ENCODE peak calls at places on chromosomes 7 and 10, in seven cellular contexts. One of them, this sample, is unnamed.
A peak's percentile ranks its signal among the peaks of the same experiment; 100 is the strongest.

GRCh38 chr7:97390915-97391593 is 273.6 kb downstream of the SDHAF3 start:
- DNase-seq in upper lobe of left lung: no peak
- DNase-seq in neuronal stem cell: no peak
- DNase-seq in psoas muscle: no peak
- DNase-seq in hepatocyte: no peak
- DNase-seq in CD4-positive, CD25-positive, alpha-beta regulatory T cell: no peak
- DNase-seq in SK-N-SH: no peak
- DNase-seq in this sample: no peak

GRCh38 chr7:159026271-159027047 is 118.2 kb downstream of the VIPR2 start:
- DNase-seq in upper lobe of left lung: no peak
- DNase-seq in psoas muscle: peak; percentile 26
- DNase-seq in SK-N-SH: no peak
- DNase-seq in hepatocyte: peak; percentile 7
- DNase-seq in CD4-positive, CD25-positive, alpha-beta regulatory T cell: peak; percentile 41
- DNase-seq in neuronal stem cell: peak; percentile 73
- DNase-seq in this sample: no peak

GRCh38 chr10:92849234-92849525 is 860 bp downstream of the EXOC6 start:
- DNase-seq in neuronal stem cell: no peak
- DNase-seq in upper lobe of left lung: no peak
- DNase-seq in CD4-positive, CD25-positive, alpha-beta regulatory T cell: no peak
- DNase-seq in psoas muscle: no peak
- DNase-seq in hepatocyte: no peak
- DNase-seq in SK-N-SH: no peak
- DNase-seq in this sample: no peak

GRCh38 chr7:55472928-55473725 is 99.2 kb downstream of the VOPP1 start:
- DNase-seq in SK-N-SH: peak; percentile 12
- DNase-seq in hepatocyte: no peak
- DNase-seq in neuronal stem cell: no peak
- DNase-seq in upper lobe of left lung: no peak
- DNase-seq in psoas muscle: no peak
- DNase-seq in CD4-positive, CD25-positive, alpha-beta regulatory T cell: peak; percentile 52
- DNase-seq in this sample: no peak

GRCh38 chr10:78656397-78656796 is 412.4 kb upstream of the ZMIZ1 start:
- DNase-seq in psoas muscle: no peak
- DNase-seq in hepatocyte: no peak
- DNase-seq in SK-N-SH: peak; percentile 41
- DNase-seq in upper lobe of left lung: no peak
- DNase-seq in neuronal stem cell: no peak
- DNase-seq in CD4-positive, CD25-positive, alpha-beta regulatory T cell: no peak
- DNase-seq in this sample: no peak

GRCh38 chr7:129417073-129417472 is 17.2 kb upstream of the STRIP2 start:
- DNase-seq in CD4-positive, CD25-positive, alpha-beta regulatory T cell: no peak
- DNase-seq in hepatocyte: no peak
- DNase-seq in upper lobe of left lung: no peak
- DNase-seq in psoas muscle: no peak
- DNase-seq in SK-N-SH: no peak
- DNase-seq in neuronal stem cell: no peak
- DNase-seq in this sample: no peak

GRCh38 chr7:36158321-36158605 is 5.2 kb downstream of the EEPD1 start:
- DNase-seq in CD4-positive, CD25-positive, alpha-beta regulatory T cell: no peak
- DNase-seq in hepatocyte: no peak
- DNase-seq in neuronal stem cell: no peak
- DNase-seq in upper lobe of left lung: no peak
- DNase-seq in psoas muscle: no peak
- DNase-seq in SK-N-SH: no peak
- DNase-seq in this sample: no peak

GRCh38 chr7:105806592-105807266 is 69.7 kb downstream of the ATXN7L1 start:
- DNase-seq in psoas muscle: no peak
- DNase-seq in SK-N-SH: no peak
- DNase-seq in neuronal stem cell: no peak
- DNase-seq in upper lobe of left lung: peak; percentile 38
- DNase-seq in hepatocyte: peak; percentile 49
- DNase-seq in CD4-positive, CD25-positive, alpha-beta regulatory T cell: peak; percentile 88
- DNase-seq in this sample: peak; percentile 68

GRCh38 chr10:125982256-125982948 is 86.0 kb downstream of the FANK1 start:
- DNase-seq in neuronal stem cell: peak; percentile 72
- DNase-seq in SK-N-SH: peak; percentile 78
- DNase-seq in psoas muscle: no peak
- DNase-seq in upper lobe of left lung: no peak
- DNase-seq in hepatocyte: peak; percentile 71
- DNase-seq in CD4-positive, CD25-positive, alpha-beta regulatory T cell: peak; percentile 72
- DNase-seq in this sample: no peak

GRCh38 chr10:71531485-71532446 is 135.0 kb downstream of the CDH23 start:
- DNase-seq in hepatocyte: no peak
- DNase-seq in upper lobe of left lung: no peak
- DNase-seq in neuronal stem cell: no peak
- DNase-seq in SK-N-SH: no peak
- DNase-seq in CD4-positive, CD25-positive, alpha-beta regulatory T cell: peak; percentile 49
- DNase-seq in psoas muscle: no peak
- DNase-seq in this sample: no peak

GRCh38 chr10:86958109-86958830 is at the start of gene SNCG:
- DNase-seq in psoas muscle: peak; percentile 68
- DNase-seq in SK-N-SH: no peak
- DNase-seq in CD4-positive, CD25-positive, alpha-beta regulatory T cell: no peak
- DNase-seq in hepatocyte: no peak
- DNase-seq in upper lobe of left lung: no peak
- DNase-seq in neuronal stem cell: no peak
- DNase-seq in this sample: no peak

GRCh38 chr7:71787513-71787912 is 624.6 kb downstream of the CALN1 start:
- DNase-seq in neuronal stem cell: no peak
- DNase-seq in CD4-positive, CD25-positive, alpha-beta regulatory T cell: no peak
- DNase-seq in hepatocyte: no peak
- DNase-seq in psoas muscle: no peak
- DNase-seq in SK-N-SH: no peak
- DNase-seq in upper lobe of left lung: no peak
- DNase-seq in this sample: no peak

GRCh38 chr7:44884553-44885393 is 557 bp downstream of the PURB start:
- DNase-seq in SK-N-SH: peak; percentile 72
- DNase-seq in CD4-positive, CD25-positive, alpha-beta regulatory T cell: peak; percentile 64
- DNase-seq in hepatocyte: peak; percentile 79
- DNase-seq in upper lobe of left lung: peak; percentile 46
- DNase-seq in psoas muscle: peak; percentile 86
- DNase-seq in neuronal stem cell: peak; percentile 43
- DNase-seq in this sample: peak; percentile 61

GRCh38 chr10:47403401-47404318 is 19.6 kb upstream of the ZNF488 start:
- DNase-seq in upper lobe of left lung: no peak
- DNase-seq in CD4-positive, CD25-positive, alpha-beta regulatory T cell: no peak
- DNase-seq in psoas muscle: no peak
- DNase-seq in SK-N-SH: no peak
- DNase-seq in neuronal stem cell: no peak
- DNase-seq in hepatocyte: no peak
- DNase-seq in this sample: no peak

GRCh38 chr10:78549536-78549935 is 515.9 kb downstream of the RPS24 start:
- DNase-seq in hepatocyte: no peak
- DNase-seq in neuronal stem cell: no peak
- DNase-seq in SK-N-SH: no peak
- DNase-seq in upper lobe of left lung: no peak
- DNase-seq in psoas muscle: no peak
- DNase-seq in CD4-positive, CD25-positive, alpha-beta regulatory T cell: no peak
- DNase-seq in this sample: no peak

GRCh38 chr7:101410743-101411476 is 48.2 kb downstream of the COL26A1 start:
- DNase-seq in CD4-positive, CD25-positive, alpha-beta regulatory T cell: peak; percentile 23
- DNase-seq in neuronal stem cell: peak; percentile 80
- DNase-seq in SK-N-SH: peak; percentile 94
- DNase-seq in upper lobe of left lung: peak; percentile 37
- DNase-seq in psoas muscle: no peak
- DNase-seq in hepatocyte: peak; percentile 57
- DNase-seq in this sample: peak; percentile 7

GRCh38 chr10:30587522-30588031 is 42.0 kb downstream of the LYZL2 start:
- DNase-seq in upper lobe of left lung: peak; percentile 84
- DNase-seq in hepatocyte: peak; percentile 33
- DNase-seq in CD4-positive, CD25-positive, alpha-beta regulatory T cell: no peak
- DNase-seq in SK-N-SH: no peak
- DNase-seq in psoas muscle: no peak
- DNase-seq in neuronal stem cell: no peak
- DNase-seq in this sample: no peak

DNA sequence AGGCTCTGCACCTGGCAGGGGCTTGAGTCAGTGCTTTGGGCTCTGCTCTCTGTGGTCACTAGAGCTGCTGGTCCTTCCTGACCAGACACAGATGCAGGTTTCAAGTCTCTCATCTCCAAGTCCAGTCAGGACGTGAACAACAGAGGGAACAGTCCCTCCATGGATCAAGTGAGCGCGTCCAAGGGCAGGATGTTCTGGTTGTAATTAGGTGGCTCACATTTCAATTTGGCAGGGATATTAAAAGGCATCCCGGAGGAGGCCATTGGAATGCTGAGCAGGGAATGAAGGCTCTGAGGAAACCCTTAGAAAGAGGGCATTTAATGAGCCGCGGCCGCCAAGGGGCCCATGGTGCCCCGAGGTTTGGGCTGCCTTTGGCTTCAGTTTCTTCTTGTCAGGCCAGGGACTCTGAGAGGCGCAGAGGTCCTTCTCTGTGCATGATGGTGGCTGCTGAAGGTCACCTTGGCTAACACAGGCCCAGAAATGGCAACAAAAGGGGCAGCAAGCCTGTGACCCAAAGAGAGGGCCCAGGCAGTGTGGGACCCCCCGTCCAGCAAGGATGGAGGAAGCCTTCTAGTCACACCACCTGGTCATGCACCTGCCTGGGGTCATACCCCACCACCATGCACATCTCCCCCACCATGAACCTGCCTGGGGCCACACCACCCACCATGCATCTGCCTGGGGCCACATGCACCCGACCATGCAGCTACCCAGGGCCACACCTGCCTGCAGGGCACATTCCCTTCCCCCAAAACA is 30.7 kb upstream of the INPP5A start:
- DNase-seq in CD4-positive, CD25-positive, alpha-beta regulatory T cell: no peak
- DNase-seq in neuronal stem cell: no peak
- DNase-seq in hepatocyte: peak; percentile 40
- DNase-seq in SK-N-SH: no peak
- DNase-seq in psoas muscle: peak; percentile 77
- DNase-seq in upper lobe of left lung: peak; percentile 18
- DNase-seq in this sample: peak; percentile 30
- H3K9me3 ChIP-seq in CD4-positive, CD25-positive, alpha-beta regulatory T cell: no peaks in the 10 kb centered on the region
- H3K9me3 ChIP-seq in neuronal stem cell: peaks cover 15% of the 10 kb centered on the region
- H3K9me3 ChIP-seq in hepatocyte: no peaks in the 10 kb centered on the region
- H3K9me3 ChIP-seq in SK-N-SH: no peaks in the 10 kb centered on the region
- H3K9me3 ChIP-seq in psoas muscle: no peaks in the 10 kb centered on the region
- H3K9me3 ChIP-seq in upper lobe of left lung: no peaks in the 10 kb centered on the region
- H3K9me3 ChIP-seq in this sample: no peaks in the 10 kb centered on the region

GRCh38 chr10:20870839-20871238 is 26.3 kb downstream of the NEBL start:
- DNase-seq in SK-N-SH: no peak
- DNase-seq in psoas muscle: no peak
- DNase-seq in upper lobe of left lung: no peak
- DNase-seq in CD4-positive, CD25-positive, alpha-beta regulatory T cell: no peak
- DNase-seq in hepatocyte: no peak
- DNase-seq in neuronal stem cell: no peak
- DNase-seq in this sample: no peak
- H3K36me3 ChIP-seq in SK-N-SH: no peaks in the 10 kb centered on the region
- H3K36me3 ChIP-seq in psoas muscle: no peaks in the 10 kb centered on the region
- H3K36me3 ChIP-seq in upper lobe of left lung: no peaks in the 10 kb centered on the region
- H3K36me3 ChIP-seq in CD4-positive, CD25-positive, alpha-beta regulatory T cell: no peaks in the 10 kb centered on the region
- H3K36me3 ChIP-seq in hepatocyte: no peaks in the 10 kb centered on the region
- H3K36me3 ChIP-seq in neuronal stem cell: no peaks in the 10 kb centered on the region
- H3K36me3 ChIP-seq in this sample: no peaks in the 10 kb centered on the region

GRCh38 chr10:1402821-1403507 is 334.4 kb downstream of the ADARB2 start:
- DNase-seq in hepatocyte: no peak
- DNase-seq in neuronal stem cell: no peak
- DNase-seq in CD4-positive, CD25-positive, alpha-beta regulatory T cell: no peak
- DNase-seq in SK-N-SH: no peak
- DNase-seq in upper lobe of left lung: no peak
- DNase-seq in psoas muscle: no peak
- DNase-seq in this sample: no peak
- H3K9me3 ChIP-seq in hepatocyte: no peaks in the 10 kb centered on the region
- H3K9me3 ChIP-seq in neuronal stem cell: no peaks in the 10 kb centered on the region
- H3K9me3 ChIP-seq in CD4-positive, CD25-positive, alpha-beta regulatory T cell: no peaks in the 10 kb centered on the region
- H3K9me3 ChIP-seq in SK-N-SH: no peaks in the 10 kb centered on the region
- H3K9me3 ChIP-seq in upper lobe of left lung: no peaks in the 10 kb centered on the region
- H3K9me3 ChIP-seq in psoas muscle: no peaks in the 10 kb centered on the region
- H3K9me3 ChIP-seq in this sample: no peaks in the 10 kb centered on the region

GRCh38 chr10:6228010-6228511 is 25.3 kb downstream of the PFKFB3 start:
- DNase-seq in neuronal stem cell: no peak
- DNase-seq in SK-N-SH: peak; percentile 17
- DNase-seq in CD4-positive, CD25-positive, alpha-beta regulatory T cell: no peak
- DNase-seq in psoas muscle: no peak
- DNase-seq in hepatocyte: no peak
- DNase-seq in upper lobe of left lung: no peak
- DNase-seq in this sample: no peak
- H3K36me3 ChIP-seq in neuronal stem cell: peaks cover 97% of the 10 kb centered on the region
- H3K36me3 ChIP-seq in SK-N-SH: peaks cover 69% of the 10 kb centered on the region
- H3K36me3 ChIP-seq in CD4-positive, CD25-positive, alpha-beta regulatory T cell: peaks cover 63% of the 10 kb centered on the region
- H3K36me3 ChIP-seq in psoas muscle: peaks cover 100% of the 10 kb centered on the region
- H3K36me3 ChIP-seq in hepatocyte: no peaks in the 10 kb centered on the region
- H3K36me3 ChIP-seq in upper lobe of left lung: peaks cover 83% of the 10 kb centered on the region
- H3K36me3 ChIP-seq in this sample: peaks cover 31% of the 10 kb centered on the region

GRCh38 chr10:132838346-132838970 is 52.5 kb upstream of the NKX6-2 start:
- DNase-seq in SK-N-SH: no peak
- DNase-seq in psoas muscle: peak; percentile 45
- DNase-seq in neuronal stem cell: no peak
- DNase-seq in CD4-positive, CD25-positive, alpha-beta regulatory T cell: no peak
- DNase-seq in upper lobe of left lung: no peak
- DNase-seq in hepatocyte: no peak
- DNase-seq in this sample: no peak
- H3K9me3 ChIP-seq in SK-N-SH: peaks cover 7% of the 10 kb centered on the region
- H3K9me3 ChIP-seq in psoas muscle: peaks cover 11% of the 10 kb centered on the region
- H3K9me3 ChIP-seq in neuronal stem cell: peaks cover 6% of the 10 kb centered on the region
- H3K9me3 ChIP-seq in CD4-positive, CD25-positive, alpha-beta regulatory T cell: peaks cover 20% of the 10 kb centered on the region
- H3K9me3 ChIP-seq in upper lobe of left lung: peaks cover 16% of the 10 kb centered on the region
- H3K9me3 ChIP-seq in hepatocyte: peaks cover 3% of the 10 kb centered on the region
- H3K9me3 ChIP-seq in this sample: peaks cover 10% of the 10 kb centered on the region